ENCODE peak calls at places on chromosome 4, in five cellular contexts. Q is C1 segment of cervical spinal cord; B is HFFc6; T is CD8-positive, alpha-beta T cell; V is iPS-NIHi11. Z is an unnamed sample.
A peak's percentile ranks its signal among the peaks of the same experiment; 100 is the strongest.

GRCh38 chr4:119300072-119300387 is 21.9 kb downstream of the FABP2 start:
- DNase-seq in Q (no peak), B (peak; percentile 66), T (peak; percentile 38), V (peak; percentile 12), Z (no peak)

GRCh38 chr4:13920111-13920875 is 292.8 kb upstream of the BOD1L1 start:
- DNase-seq in Q (no peak), B (no peak), T (no peak), V (no peak), Z (no peak)

GRCh38 chr4:1868912-1869311 is 2.3 kb upstream of the NSD2 start:
- DNase-seq in Q (no peak), B (no peak), T (no peak), V (no peak), Z (no peak)

GRCh38 chr4:19983072-19983471 is 268.6 kb upstream of the SLIT2 start:
- DNase-seq in Q (no peak), B (peak; percentile 97), T (no peak), V (no peak), Z (no peak)

GRCh38 chr4:14908635-14909034 is 93.6 kb upstream of the CPEB2 start:
- DNase-seq in Q (no peak), B (no peak), T (no peak), V (no peak), Z (no peak)

GRCh38 chr4:97984545-97985131 is 158.6 kb downstream of the STPG2 start:
- DNase-seq in Q (no peak), B (no peak), T (no peak), V (peak; percentile 31), Z (no peak)

GRCh38 chr4:184635381-184635780 is 13.9 kb downstream of the CASP3 start:
- DNase-seq in Q (no peak), B (no peak), T (no peak), V (no peak), Z (no peak)

GRCh38 chr4:27128431-27128830 is 267.8 kb downstream of the STIM2 start:
- DNase-seq in Q (no peak), B (no peak), T (no peak), V (no peak), Z (no peak)

GRCh38 chr4:13640149-13640671 is 12.7 kb upstream of the BOD1L1 start:
- DNase-seq in Q (no peak), B (peak; percentile 86), T (no peak), V (peak; percentile 27), Z (peak; percentile 77)

GRCh38 chr4:83240379-83240875 is 44.2 kb downstream of the COQ2 start:
- DNase-seq in Q (no peak), B (no peak), T (no peak), V (no peak), Z (no peak)

GRCh38 chr4:8688041-8688907 is 95.7 kb downstream of the CPZ start:
- DNase-seq in Q (peak; percentile 15), B (no peak), T (no peak), V (peak; percentile 94), Z (peak; percentile 32)

GRCh38 chr4:87108142-87108546 is 112.3 kb downstream of the KLHL8 start:
- DNase-seq in Q (no peak), B (peak; percentile 90), T (no peak), V (no peak), Z (no peak)

GRCh38 chr4:115969756-115970155 is 856.3 kb upstream of the NDST4 start:
- DNase-seq in Q (no peak), B (no peak), T (no peak), V (no peak), Z (no peak)

GRCh38 chr4:39637572-39638357 is 900 bp downstream of the SMIM14 start:
- DNase-seq in Q (peak; percentile 70), B (peak; percentile 50), T (peak; percentile 10), V (peak; percentile 79), Z (peak; percentile 63)

GRCh38 chr4:173074501-173074946 is 94.1 kb upstream of the GALNT7 start:
- DNase-seq in Q (no peak), B (peak; percentile 4), T (no peak), V (peak; percentile 61), Z (peak; percentile 84)

GRCh38 chr4:48234575-48234974 is 35.1 kb downstream of the TEC start:
- DNase-seq in Q (no peak), B (no peak), T (no peak), V (no peak), Z (no peak)

GRCh38 chr4:142284402-142285221 is 561.5 kb downstream of the INPP4B start:
- DNase-seq in Q (no peak), B (no peak), T (no peak), V (no peak), Z (no peak)

GRCh38 chr4:101200561-101200960 is 146.8 kb downstream of the PPP3CA start:
- DNase-seq in Q (no peak), B (peak; percentile 94), T (no peak), V (no peak), Z (no peak)

GRCh38 chr4:74114234-74114633 is 15.2 kb upstream of the CXCL2 start:
- DNase-seq in Q (no peak), B (peak; percentile 92), T (no peak), V (no peak), Z (no peak)

GRCh38 chr4:24141836-24142235 is 252.0 kb upstream of the PPARGC1A start:
- DNase-seq in Q (no peak), B (no peak), T (no peak), V (no peak), Z (no peak)

GRCh38 chr4:17385403-17385802 is 126.5 kb downstream of the QDPR start:
- DNase-seq in Q (no peak), B (peak; percentile 19), T (no peak), V (no peak), Z (no peak)

GRCh38 chr4:132266374-132266773 is 882.7 kb upstream of the PCDH10 start:
- DNase-seq in Q (no peak), B (no peak), T (no peak), V (no peak), Z (no peak)

Z was measured in NT2/D1.